ENCODE peak calls at places on chromosomes 12 and 14, in four cellular contexts. N is stimulated activated CD8-positive, alpha-beta memory T cell treated with anti-CD3 and anti-CD28 coated beads, Interleukin-7, amount 100 ng/mL, for 1 hour; H is HEK293T; D is amniotic stem cell. A is an unnamed sample.

GRCh38 chr12:12840500-12840899 is 27.4 kb downstream of the DDX47 start:
- DNase-seq in N (no peak), H (no peak), D (no peak), A (no peak)

GRCh38 chr12:54389536-54390175 is 5.1 kb upstream of the ZNF385A start:
- DNase-seq in N (no peak), H (no peak), D (no peak), A (no peak)

GRCh38 chr12:96247567-96247962 is 53.4 kb downstream of the ELK3 start:
- DNase-seq in N (no peak), H (no peak), D (no peak), A (no peak)

GRCh38 chr12:116332705-116333380 is 55.4 kb upstream of the MED13L start:
- DNase-seq in N (no peak), H (no peak), D (no peak), A (no peak)

GRCh38 chr14:68544150-68544892 is 248.5 kb downstream of the ZFP36L1 start:
- DNase-seq in N (no peak), H (no peak), D (peak), A (no peak)

GRCh38 chr12:4106617-4107016 is 166.9 kb upstream of the CCND2 start:
- DNase-seq in N (no peak), H (no peak), D (no peak), A (no peak)

GRCh38 chr14:72513994-72514659 is 379.8 kb downstream of the DPF3 start:
- DNase-seq in N (no peak), H (peak), D (peak), A (no peak)

GRCh38 chr12:67681145-67681778 is 32.7 kb downstream of the DYRK2 start:
- DNase-seq in N (no peak), H (no peak), D (peak), A (no peak)

GRCh38 chr14:48323655-48324054 is 648.2 kb upstream of the MDGA2 start:
- DNase-seq in N (no peak), H (no peak), D (no peak), A (no peak)

GRCh38 chr12:38985961-38986360 is 80.6 kb upstream of the CPNE8 start:
- DNase-seq in N (no peak), H (no peak), D (no peak), A (no peak)

GRCh38 chr14:52021971-52022600 is 32.7 kb downstream of the RTRAF start:
- DNase-seq in N (no peak), H (no peak), D (no peak), A (no peak)

GRCh38 chr12:24393105-24393504 is 443.6 kb upstream of the SOX5 start:
- DNase-seq in N (no peak), H (no peak), D (no peak), A (no peak)

A was measured in dorsolateral prefrontal cortex.